ENCODE peak calls at places on chromosome 15, in five cellular contexts. Y is heart left ventricle; P is EL; Q is CD8-positive, alpha-beta memory T cell; K is M059J. M is an unnamed sample.

GRCh38 chr15:45645026-45645980 is 10.5 kb downstream of the SQOR start:
- DNase-seq in Q (no peak), P (peak), K (peak), Y (no peak), M (no peak)

GRCh38 chr15:76285241-76285825 is 25.9 kb downstream of the ETFA start:
- DNase-seq in P (peak), K (peak), Y (no peak), Q (no peak), M (no peak)

GRCh38 chr15:80154336-80154735 is 1.5 kb downstream of the FAH start:
- DNase-seq in Y (no peak), Q (no peak), P (peak), K (no peak), M (peak)

GRCh38 chr15:29911705-29912104 is 89.4 kb upstream of the TJP1 start:
- DNase-seq in K (no peak), P (no peak), Q (no peak), Y (no peak), M (no peak)

GRCh38 chr15:37094542-37095196 is 5.7 kb downstream of the MEIS2 start:
- DNase-seq in Y (no peak), K (peak), Q (no peak), P (peak), M (no peak)

GRCh38 chr15:101128191-101128590 is 123.7 kb downstream of the CHSY1 start:
- DNase-seq in Q (no peak), P (peak), K (peak), Y (no peak), M (no peak)

GRCh38 chr15:76987896-76988860 is 6.7 kb upstream of the PSTPIP1 start:
- DNase-seq in Y (peak), Q (no peak), K (no peak), P (no peak), M (peak)

GRCh38 chr15:65409284-65409631 is 13.5 kb downstream of the IGDCC4 start:
- DNase-seq in P (peak), Y (no peak), K (peak), Q (no peak), M (no peak)

GRCh38 chr15:65245096-65245849 is 34.0 kb upstream of the CILP start:
- DNase-seq in Y (peak), K (no peak), P (peak), Q (no peak), M (peak)

GRCh38 chr15:40633178-40633577 is 39.1 kb downstream of the KNL1 start:
- DNase-seq in Y (no peak), K (peak), P (peak), Q (no peak), M (no peak)

GRCh38 chr15:90845201-90845949 is 23.0 kb upstream of the FURIN start:
- DNase-seq in Y (peak), P (peak), K (peak), Q (no peak), M (no peak)

GRCh38 chr15:29682781-29683180 is 139.5 kb downstream of the TJP1 start:
- DNase-seq in P (no peak), K (peak), Y (no peak), Q (no peak), M (no peak)

GRCh38 chr15:62059818-62060115 is 480 bp downstream of the VPS13C start:
- DNase-seq in Q (peak), Y (peak), K (peak), P (peak), M (peak)

GRCh38 chr15:36469567-36469966 is 109.9 kb upstream of the CDIN1 start:
- DNase-seq in Q (no peak), Y (no peak), K (peak), P (peak), M (no peak)

GRCh38 chr15:84684092-84684491 is 26.1 kb upstream of the NMB start:
- DNase-seq in P (peak), K (peak), Y (no peak), Q (no peak), M (no peak)

GRCh38 chr15:42057744-42058646 is 36.4 kb downstream of the PLA2G4D start:
- DNase-seq in K (no peak), P (no peak), Y (no peak), Q (no peak), M (peak)

GRCh38 chr15:92462771-92463170 is 69.1 kb downstream of the ST8SIA2 start:
- DNase-seq in K (no peak), P (no peak), Y (no peak), Q (no peak), M (no peak)

GRCh38 chr15:47246317-47246716 is 471.0 kb upstream of the SEMA6D start:
- DNase-seq in K (peak), Y (no peak), Q (no peak), P (no peak), M (no peak)

GRCh38 chr15:45710657-45711056 is 75.8 kb downstream of the SQOR start:
- DNase-seq in Q (no peak), P (no peak), Y (no peak), K (no peak), M (no peak)

GRCh38 chr15:46857103-46857502 is 860.2 kb upstream of the SEMA6D start:
- DNase-seq in P (no peak), K (no peak), Y (no peak), Q (no peak), M (no peak)

GRCh38 chr15:42605281-42605744 is 29.9 kb downstream of the STARD9 start:
- DNase-seq in K (no peak), Y (no peak), Q (no peak), P (no peak), M (no peak)

GRCh38 chr15:39100106-39100505 is 480.8 kb upstream of the THBS1 start:
- DNase-seq in K (no peak), Y (no peak), P (no peak), Q (no peak), M (no peak)

GRCh38 chr15:75545066-75545465 is 34.0 kb downstream of the PTPN9 start:
- DNase-seq in K (no peak), Y (no peak), P (no peak), Q (no peak), M (no peak)